ENCODE peak calls at places on chromosomes 5 and 9, in ten cellular contexts. V is GM04503; A is left cardiac atrium; M is NCI-H1092 treated with DMSO at 0.1 percent for 48 hours; X is GM12865; S is HEK293T; P is activated naive CD4-positive, alpha-beta T cell treated with Interleukin-2 at 50 U/mL for 16 hours; Z is mesendoderm; N is stimulated activated CD8-positive, alpha-beta memory T cell treated with anti-CD3 and anti-CD28 coated beads, Interleukin-7, amount 100 ng/mL, for 24 hours; D is small intestine. Y is an unnamed sample.
A peak's percentile ranks its signal among the peaks of the same experiment; 100 is the strongest.

GRCh38 chr5:172399336-172399735 is 55.0 kb downstream of the SH3PXD2B start:
- DNase-seq in V (no peak), A (no peak), M (no peak), X (no peak), S (no peak), P (no peak), Z (no peak), N (no peak), D (no peak), Y (no peak)

GRCh38 chr5:56269216-56269927 is 36.2 kb upstream of the ANKRD55 start:
- DNase-seq in V (no peak), A (no peak), M (peak; percentile 1), X (peak; percentile 72), S (peak; percentile 33), P (no peak), Z (peak; percentile 74), N (no peak), D (peak; percentile 16), Y (peak; percentile 25)

GRCh38 chr5:133259199-133259997 is 207.6 kb downstream of the HSPA4 start:
- DNase-seq in V (no peak), A (no peak), M (no peak), X (no peak), S (no peak), P (no peak), Z (no peak), N (no peak), D (no peak), Y (no peak)

GRCh38 chr5:126044111-126044668 is 379.0 kb upstream of the GRAMD2B start:
- DNase-seq in V (no peak), A (no peak), M (peak; percentile 71), X (no peak), S (peak; percentile 28), P (no peak), Z (peak; percentile 55), N (no peak), D (peak; percentile 36), Y (no peak)

GRCh38 chr5:10474521-10475075 is 32.9 kb downstream of the ROPN1L start:
- DNase-seq in V (peak; percentile 76), A (no peak), M (no peak), X (no peak), S (no peak), P (no peak), Z (no peak), N (no peak), D (no peak), Y (no peak)

GRCh38 chr5:58944221-58944620 is 361.3 kb downstream of the RAB3C start:
- DNase-seq in V (no peak), A (no peak), M (no peak), X (no peak), S (no peak), P (no peak), Z (no peak), N (no peak), D (no peak), Y (no peak)

GRCh38 chr9:3794005-3794404 is 268.2 kb upstream of the RFX3 start:
- DNase-seq in V (no peak), A (no peak), M (no peak), X (no peak), S (no peak), P (no peak), Z (peak; percentile 36), N (no peak), D (no peak), Y (no peak)

GRCh38 chr9:81268048-81268447 is 421.3 kb downstream of the TLE1 start:
- DNase-seq in V (no peak), A (no peak), M (no peak), X (no peak), S (no peak), P (no peak), Z (no peak), N (no peak), D (no peak), Y (no peak)

GRCh38 chr5:157618366-157618765 is 33.9 kb downstream of the SOX30 start:
- DNase-seq in V (no peak), A (no peak), M (no peak), X (no peak), S (no peak), P (no peak), Z (no peak), N (no peak), D (no peak), Y (no peak)

GRCh38 chr9:126413470-126414051 is 86.9 kb downstream of the MVB12B start:
- DNase-seq in V (no peak), A (no peak), M (no peak), X (no peak), S (no peak), P (no peak), Z (no peak), N (no peak), D (no peak), Y (no peak)